ENCODE peak calls at places on chromosomes 11 and 22, in five cellular contexts. One of them, this sample, is unnamed.

GRCh38 chr11:35146074-35146521 is 7.1 kb downstream of the CD44 start:
- DNase-seq in mammary epithelial cell: peak
- DNase-seq in Panc1: no peak
- DNase-seq in lower leg skin: no peak
- DNase-seq in H4: no peak
- DNase-seq in this sample: no peak

GRCh38 chr11:34654491-34655334 is 33.8 kb downstream of the EHF start:
- DNase-seq in mammary epithelial cell: peak
- DNase-seq in Panc1: peak
- DNase-seq in lower leg skin: peak
- DNase-seq in H4: peak
- DNase-seq in this sample: peak

GRCh38 chr11:86068138-86068861 is 584 bp downstream of the PICALM start:
- DNase-seq in mammary epithelial cell: peak
- DNase-seq in Panc1: no peak
- DNase-seq in lower leg skin: peak
- DNase-seq in H4: no peak
- DNase-seq in this sample: peak

GRCh38 chr11:28090052-28090749 is 17.8 kb downstream of the KIF18A start:
- DNase-seq in mammary epithelial cell: no peak
- DNase-seq in Panc1: no peak
- DNase-seq in lower leg skin: no peak
- DNase-seq in H4: no peak
- DNase-seq in this sample: no peak

GRCh38 chr11:11568651-11569229 is 53.1 kb downstream of the GALNT18 start:
- DNase-seq in mammary epithelial cell: peak
- DNase-seq in Panc1: no peak
- DNase-seq in lower leg skin: no peak
- DNase-seq in H4: no peak
- DNase-seq in this sample: no peak

GRCh38 chr22:28442951-28443876 is 236.4 kb downstream of the TTC28 start:
- DNase-seq in mammary epithelial cell: peak
- DNase-seq in Panc1: no peak
- DNase-seq in lower leg skin: peak
- DNase-seq in H4: no peak
- DNase-seq in this sample: no peak

GRCh38 chr11:133146697-133147306 is 385.5 kb downstream of the OPCML start:
- DNase-seq in mammary epithelial cell: no peak
- DNase-seq in Panc1: no peak
- DNase-seq in lower leg skin: no peak
- DNase-seq in H4: no peak
- DNase-seq in this sample: no peak

GRCh38 chr11:69659591-69659990 is 15.6 kb downstream of the LTO1 start:
- DNase-seq in mammary epithelial cell: no peak
- DNase-seq in Panc1: no peak
- DNase-seq in lower leg skin: no peak
- DNase-seq in H4: no peak
- DNase-seq in this sample: no peak

GRCh38 chr22:49712195-49712791 is 115.4 kb downstream of the BRD1 start:
- DNase-seq in mammary epithelial cell: no peak
- DNase-seq in Panc1: no peak
- DNase-seq in lower leg skin: no peak
- DNase-seq in H4: no peak
- DNase-seq in this sample: no peak

GRCh38 chr11:34680206-34680605 is 59.3 kb downstream of the EHF start:
- DNase-seq in mammary epithelial cell: peak
- DNase-seq in Panc1: no peak
- DNase-seq in lower leg skin: no peak
- DNase-seq in H4: peak
- DNase-seq in this sample: no peak

GRCh38 chr22:47269689-47270088 is 507.2 kb downstream of the TBC1D22A start:
- DNase-seq in mammary epithelial cell: no peak
- DNase-seq in Panc1: no peak
- DNase-seq in lower leg skin: no peak
- DNase-seq in H4: no peak
- DNase-seq in this sample: no peak

GRCh38 chr11:75189911-75190310 is 39.0 kb downstream of the SLCO2B1 start:
- DNase-seq in mammary epithelial cell: no peak
- DNase-seq in Panc1: no peak
- DNase-seq in lower leg skin: no peak
- DNase-seq in H4: no peak
- DNase-seq in this sample: no peak

This sample was measured in SW 1271.